ENCODE peak calls at places on chromosomes 13 and 19, in seven cellular contexts. U is ELF-1, Y is fibroblast of the aortic adventitia, M is ascending aorta, B is upper lobe of right lung, F is putamen, I is tibial artery. H is an unnamed sample.

GRCh38 chr13:89784161-89784809 is 1563.2 kb upstream of the MIR17HG start:
- DNase-seq in Y (no peak), M (no peak), I (peak; percentile 59), B (no peak), U (no peak), F (no peak), H (no peak)

GRCh38 chr19:18908917-18909619 is 10.1 kb downstream of the COPE start:
- DNase-seq in F (no peak), U (no peak), M (no peak), Y (no peak), I (no peak), B (no peak), H (no peak)

GRCh38 chr13:44218501-44219240 is 155.0 kb upstream of the SERP2 start:
- DNase-seq in Y (peak; percentile 81), F (no peak), B (peak; percentile 88), U (no peak), M (peak; percentile 90), I (peak; percentile 95), H (no peak)

GRCh38 chr13:31887311-31887710 is 144.3 kb upstream of the FRY start:
- DNase-seq in Y (peak; percentile 82), B (no peak), I (no peak), M (no peak), F (no peak), U (no peak), H (no peak)

GRCh38 chr19:36182612-36183454 is 30.6 kb upstream of the COX7A1 start:
- DNase-seq in B (no peak), Y (no peak), M (no peak), U (peak; percentile 78), I (no peak), F (no peak), H (peak; percentile 93)

GRCh38 chr13:46810440-46810839 is 13.5 kb upstream of the ESD start:
- DNase-seq in I (no peak), U (no peak), B (no peak), M (no peak), F (no peak), Y (no peak), H (no peak)

GRCh38 chr19:21915411-21915810 is 79.4 kb upstream of the ZNF43 start:
- DNase-seq in F (no peak), B (no peak), I (no peak), Y (no peak), M (peak; percentile 30), U (no peak), H (no peak)

GRCh38 chr19:38528213-38528755 is 89.5 kb downstream of the MAP4K1 start:
- DNase-seq in F (no peak), U (no peak), B (no peak), I (no peak), Y (no peak), M (no peak), H (no peak)

GRCh38 chr13:59450218-59450617 is 713.5 kb downstream of the DIAPH3 start:
- DNase-seq in I (no peak), Y (no peak), M (no peak), U (no peak), F (no peak), B (no peak), H (no peak)

GRCh38 chr19:36265064-36265463 is 50.2 kb downstream of the ZNF146 start:
- DNase-seq in U (no peak), Y (no peak), I (no peak), M (no peak), F (no peak), B (peak; percentile 35), H (no peak)

GRCh38 chr13:48078251-48078656 is 16.6 kb downstream of the MED4 start:
- DNase-seq in U (no peak), Y (no peak), B (no peak), M (no peak), F (no peak), I (no peak), H (no peak)

GRCh38 chr13:85974604-85975366 is 175.6 kb upstream of the SLITRK6 start:
- DNase-seq in I (no peak), Y (no peak), B (no peak), U (no peak), F (no peak), M (no peak), H (no peak)

GRCh38 chr13:93256998-93257397 is 30.4 kb downstream of the GPC6 start:
- DNase-seq in U (no peak), I (no peak), B (no peak), F (no peak), Y (no peak), M (no peak), H (no peak)

GRCh38 chr13:95300625-95301134 is 571 bp downstream of the ABCC4 start:
- DNase-seq in B (peak; percentile 85), Y (peak; percentile 60), F (no peak), U (peak; percentile 45), M (no peak), I (peak; percentile 69), H (no peak)

GRCh38 chr13:73945871-73946270 is 188.3 kb downstream of the KLF12 start:
- DNase-seq in Y (peak; percentile 45), I (peak; percentile 77), B (no peak), F (no peak), U (peak; percentile 83), M (peak; percentile 64), H (no peak)

GRCh38 chr13:22800726-22801401 is 379.9 kb upstream of the SGCG start:
- DNase-seq in I (peak; percentile 75), B (no peak), M (peak; percentile 74), U (no peak), Y (peak; percentile 4), F (peak; percentile 34), H (no peak)

GRCh38 chr19:17687857-17688784 is at the start of gene UNC13A:
- DNase-seq in U (peak; percentile 80), B (peak; percentile 69), M (no peak), F (peak; percentile 54), I (no peak), Y (peak; percentile 35), H (no peak)

GRCh38 chr13:90016688-90017087 is 1330.8 kb upstream of the MIR17HG start:
- DNase-seq in F (no peak), U (no peak), M (no peak), B (no peak), Y (no peak), I (no peak), H (no peak)